ENCODE peak calls at places on chromosomes 3 and 15, in eight cellular contexts. Z is glutamatergic neuron; H is AG10803; T is psoas muscle; W is fibroblast of lung; M is IMR-90; Q is progenitor cell of endocrine pancreas; A is CD8-positive, alpha-beta T cell. Y is an unnamed sample.
A peak's percentile ranks its signal among the peaks of the same experiment; 100 is the strongest.

GRCh38 chr3:189349772-189350171 is 178.0 kb downstream of the TPRG1 start:
- DNase-seq in Z (no peak), H (peak; percentile 56), T (no peak), W (peak; percentile 76), M (no peak), Q (no peak), A (no peak), Y (no peak)

GRCh38 chr3:64836097-64836496 is 148.3 kb upstream of the ADAMTS9 start:
- DNase-seq in Z (no peak), H (no peak), T (no peak), W (no peak), M (no peak), Q (no peak), A (no peak), Y (no peak)

GRCh38 chr3:31629054-31629453 is 96.3 kb downstream of the STT3B start:
- DNase-seq in Z (no peak), H (no peak), T (no peak), W (no peak), M (no peak), Q (no peak), A (no peak), Y (no peak)

GRCh38 chr15:82621970-82622369 is 25.2 kb downstream of the CPEB1 start:
- DNase-seq in Z (no peak), H (no peak), T (no peak), W (no peak), M (no peak), Q (no peak), A (no peak), Y (no peak)

GRCh38 chr15:33955945-33956344 is 12.4 kb upstream of the CHRM5 start:
- DNase-seq in Z (peak; percentile 54), H (no peak), T (no peak), W (no peak), M (no peak), Q (no peak), A (no peak), Y (no peak)

GRCh38 chr3:135057996-135058395 is 262.9 kb downstream of the EPHB1 start:
- DNase-seq in Z (no peak), H (no peak), T (no peak), W (no peak), M (no peak), Q (no peak), A (no peak), Y (no peak)

GRCh38 chr3:8488877-8489865 is 12.5 kb upstream of the LMCD1 start:
- DNase-seq in Z (no peak), H (peak; percentile 71), T (no peak), W (peak; percentile 42), M (no peak), Q (no peak), A (no peak), Y (no peak)

GRCh38 chr15:89335289-89336041 is 841 bp upstream of the POLG start:
- DNase-seq in Z (peak; percentile 44), H (no peak), T (no peak), W (no peak), M (no peak), Q (peak; percentile 36), A (no peak), Y (no peak)

GRCh38 chr3:48695113-48695753 is 9.5 kb upstream of the NCKIPSD start:
- DNase-seq in Z (peak; percentile 70), H (peak; percentile 66), T (peak; percentile 55), W (peak; percentile 77), M (peak; percentile 45), Q (no peak), A (no peak), Y (no peak)

GRCh38 chr3:30737746-30738499 is 131.5 kb downstream of the TGFBR2 start:
- DNase-seq in Z (no peak), H (no peak), T (no peak), W (no peak), M (no peak), Q (no peak), A (no peak), Y (no peak)

GRCh38 chr3:141878812-141879211 is 2.4 kb downstream of the ATP1B3 start:
- DNase-seq in Z (no peak), H (peak; percentile 47), T (no peak), W (peak; percentile 26), M (peak; percentile 60), Q (no peak), A (no peak), Y (no peak)

GRCh38 chr3:7959094-7959493 is 542.5 kb upstream of the LMCD1 start:
- DNase-seq in Z (no peak), H (no peak), T (no peak), W (no peak), M (no peak), Q (no peak), A (no peak), Y (no peak)

GRCh38 chr3:31029756-31030155 is 135.3 kb upstream of the GADL1 start:
- DNase-seq in Z (no peak), H (no peak), T (no peak), W (no peak), M (no peak), Q (no peak), A (no peak), Y (no peak)

GRCh38 chr15:76963596-76963995 is 31.3 kb upstream of the PSTPIP1 start:
- DNase-seq in Z (no peak), H (no peak), T (no peak), W (no peak), M (no peak), Q (no peak), A (no peak), Y (no peak)

GRCh38 chr15:76964157-76964556 is 30.8 kb upstream of the PSTPIP1 start:
- DNase-seq in Z (no peak), H (no peak), T (no peak), W (peak; percentile 49), M (peak; percentile 32), Q (no peak), A (no peak), Y (no peak)

GRCh38 chr15:76962337-76963013 is 30.9 kb downstream of the RCN2 start:
- DNase-seq in Z (no peak), H (no peak), T (no peak), W (no peak), M (no peak), Q (no peak), A (no peak), Y (no peak)

GRCh38 chr15:76967067-76967466 is 27.9 kb upstream of the PSTPIP1 start:
- DNase-seq in Z (no peak), H (no peak), T (no peak), W (no peak), M (no peak), Q (no peak), A (no peak), Y (no peak)

GRCh38 chr15:76961277-76962010 is 29.9 kb downstream of the RCN2 start:
- DNase-seq in Z (no peak), H (no peak), T (no peak), W (no peak), M (no peak), Q (no peak), A (no peak), Y (no peak)
- TF ChIP-seq CTCF in Z (no peak), H (no peak), T (no peak), W (no peak), M (no peak), Q (peak; percentile 22), A (no peak), Y (no peak)

GRCh38 chr3:101070260-101071121 is 77.3 kb upstream of the ABI3BP start:
- DNase-seq in Z (peak; percentile 78), H (no peak), T (peak; percentile 56), W (peak; percentile 8), M (no peak), Q (peak; percentile 50), A (peak; percentile 3), Y (peak; percentile 32)
- TF ChIP-seq CTCF in Z (peak; percentile 73), H (peak; percentile 37), T (peak; percentile 82), W (peak; percentile 45), M (peak; percentile 39), Q (peak; percentile 79), A (peak; percentile 51), Y (no peak)

GRCh38 chr3:23884481-23884880 is 32.3 kb downstream of the NKIRAS1 start:
- DNase-seq in Z (no peak), H (peak; percentile 3), T (no peak), W (no peak), M (no peak), Q (no peak), A (no peak), Y (no peak)
- TF ChIP-seq CTCF in Z (no peak), H (peak; percentile 8), T (peak; percentile 18), W (no peak), M (peak; percentile 9), Q (peak; percentile 29), A (no peak), Y (no peak)

GRCh38 chr15:72217216-72217615 is 13.8 kb downstream of the PKM start:
- DNase-seq in Z (no peak), H (no peak), T (no peak), W (peak; percentile 76), M (no peak), Q (no peak), A (no peak), Y (no peak)

GRCh38 chr15:72227192-72227586 is 3.8 kb downstream of the PKM start:
- DNase-seq in Z (no peak), H (peak; percentile 79), T (peak; percentile 47), W (peak; percentile 94), M (peak; percentile 91), Q (no peak), A (no peak), Y (no peak)

GRCh38 chr15:72220678-72221077 is 10.3 kb downstream of the PKM start:
- DNase-seq in Z (no peak), H (no peak), T (no peak), W (peak; percentile 23), M (no peak), Q (no peak), A (no peak), Y (no peak)

GRCh38 chr15:72227720-72228119 is 3.3 kb downstream of the PKM start:
- DNase-seq in Z (no peak), H (no peak), T (no peak), W (no peak), M (no peak), Q (no peak), A (no peak), Y (no peak)

GRCh38 chr15:72222433-72222832 is 8.6 kb downstream of the PKM start:
- DNase-seq in Z (no peak), H (peak; percentile 64), T (peak; percentile 84), W (peak; percentile 35), M (no peak), Q (no peak), A (no peak), Y (no peak)
- TF ChIP-seq CTCF in Z (no peak), H (no peak), T (peak; percentile 7), W (no peak), M (no peak), Q (no peak), A (no peak), Y (no peak)

Y was measured in activated B cell treated with CpG ODN at 0.5 μM for 24 hours.